ENCODE peak calls at places on chromosomes 12 and 14, in nine cellular contexts. J is AG04450; C is bronchial epithelial cell; T is heart right ventricle; X is CD8-positive, alpha-beta T cell; E is A549; S is choroid plexus epithelial cell; A is GM12878; W is PC-3. Q is an unnamed sample.

GRCh38 chr12:126481688-126482087 is 1416.5 kb downstream of the AACS start:
- DNase-seq in J (no peak), C (no peak), T (no peak), X (no peak), E (no peak), S (no peak), A (no peak), W (no peak), Q (no peak)

GRCh38 chr12:102564026-102564425 is 83.7 kb upstream of the IGF1 start:
- DNase-seq in J (no peak), C (peak), T (no peak), X (no peak), E (no peak), S (no peak), A (no peak), W (peak), Q (no peak)

GRCh38 chr12:29616664-29617409 is 119.4 kb upstream of the OVCH1 start:
- DNase-seq in J (no peak), C (peak), T (no peak), X (no peak), E (no peak), S (peak), A (no peak), W (peak), Q (no peak)

GRCh38 chr14:55974046-55974582 is 144.1 kb upstream of the PELI2 start:
- DNase-seq in J (no peak), C (no peak), T (no peak), X (no peak), E (no peak), S (no peak), A (no peak), W (no peak), Q (no peak)

GRCh38 chr14:74514471-74514932 is 20.9 kb downstream of the ISCA2 start:
- DNase-seq in J (no peak), C (peak), T (no peak), X (no peak), E (no peak), S (peak), A (no peak), W (no peak), Q (peak)

GRCh38 chr12:52121848-52122838 is 42.6 kb downstream of the SMIM41 start:
- DNase-seq in J (peak), C (no peak), T (peak), X (peak), E (peak), S (peak), A (no peak), W (peak), Q (peak)

GRCh38 chr12:89319111-89319510 is 33.2 kb downstream of the DUSP6 start:
- DNase-seq in J (peak), C (peak), T (no peak), X (no peak), E (no peak), S (peak), A (no peak), W (no peak), Q (no peak)

GRCh38 chr14:95901014-95901413 is 24.4 kb downstream of the TUNAR start:
- DNase-seq in J (no peak), C (no peak), T (no peak), X (no peak), E (no peak), S (no peak), A (no peak), W (no peak), Q (no peak)

GRCh38 chr14:101027291-101027690 is 123.8 kb upstream of the RTL1 start:
- DNase-seq in J (no peak), C (no peak), T (no peak), X (no peak), E (no peak), S (no peak), A (no peak), W (no peak), Q (no peak)

GRCh38 chr12:57611116-57611809 is at the start of gene ARHGEF25:
- DNase-seq in J (no peak), C (no peak), T (peak), X (no peak), E (peak), S (peak), A (no peak), W (peak), Q (no peak)

GRCh38 chr14:30564235-30564867 is 5.4 kb downstream of the G2E3 start:
- DNase-seq in J (no peak), C (no peak), T (no peak), X (no peak), E (no peak), S (no peak), A (no peak), W (no peak), Q (no peak)

GRCh38 chr12:66331814-66332213 is 29.5 kb downstream of the HELB start:
- DNase-seq in J (no peak), C (no peak), T (no peak), X (no peak), E (no peak), S (no peak), A (no peak), W (no peak), Q (no peak)

GRCh38 chr14:64801800-64802199 is 77.9 kb downstream of the SPTB start:
- DNase-seq in J (no peak), C (no peak), T (no peak), X (no peak), E (peak), S (peak), A (no peak), W (peak), Q (peak)

GRCh38 chr12:94049718-94050117 is 98.7 kb upstream of the PLXNC1 start:
- DNase-seq in J (no peak), C (no peak), T (no peak), X (no peak), E (no peak), S (no peak), A (no peak), W (no peak), Q (no peak)

GRCh38 chr12:75345531-75345930 is 11.1 kb downstream of the GLIPR1L1 start:
- DNase-seq in J (no peak), C (peak), T (no peak), X (no peak), E (no peak), S (no peak), A (no peak), W (peak), Q (no peak)

GRCh38 chr14:103207038-103207403 is 83.8 kb downstream of the TNFAIP2 start:
- DNase-seq in J (no peak), C (no peak), T (peak), X (no peak), E (no peak), S (no peak), A (no peak), W (no peak), Q (no peak)

GRCh38 chr14:90087433-90087832 is 25.6 kb downstream of the KCNK13 start:
- DNase-seq in J (peak), C (peak), T (peak), X (no peak), E (no peak), S (peak), A (no peak), W (peak), Q (peak)

GRCh38 chr14:91317381-91318313 is 73.1 kb upstream of the GPR68 start:
- DNase-seq in J (no peak), C (peak), T (peak), X (peak), E (no peak), S (no peak), A (no peak), W (peak), Q (peak)

GRCh38 chr12:121776190-121777098 is 17.0 kb downstream of the RHOF start:
- DNase-seq in J (no peak), C (no peak), T (peak), X (peak), E (peak), S (peak), A (no peak), W (peak), Q (peak)

GRCh38 chr12:78085562-78086182 is 255.0 kb downstream of the NAV3 start:
- DNase-seq in J (peak), C (peak), T (no peak), X (no peak), E (no peak), S (peak), A (no peak), W (peak), Q (no peak)

GRCh38 chr12:118307069-118307954 is 65.4 kb downstream of the TAOK3 start:
- DNase-seq in J (peak), C (peak), T (peak), X (no peak), E (no peak), S (peak), A (peak), W (peak), Q (peak)

GRCh38 chr12:120141336-120141735 is 24.8 kb upstream of the RAB35 start:
- DNase-seq in J (no peak), C (no peak), T (no peak), X (no peak), E (no peak), S (no peak), A (no peak), W (no peak), Q (no peak)

GRCh38 chr14:65940056-65940735 is 527.7 kb downstream of the FUT8 start:
- DNase-seq in J (no peak), C (peak), T (no peak), X (no peak), E (peak), S (no peak), A (no peak), W (peak), Q (peak)

GRCh38 chr14:30993071-30993470 is 32.4 kb upstream of the AP4S1 start:
- DNase-seq in J (no peak), C (no peak), T (no peak), X (no peak), E (no peak), S (no peak), A (no peak), W (no peak), Q (no peak)

GRCh38 chr12:47712171-47712570 is 6.3 kb upstream of the RPAP3 start:
- DNase-seq in J (no peak), C (no peak), T (no peak), X (no peak), E (no peak), S (no peak), A (no peak), W (no peak), Q (no peak)

GRCh38 chr12:50066402-50066801 is 9.0 kb downstream of the ASIC1 start:
- DNase-seq in J (peak), C (peak), T (no peak), X (no peak), E (no peak), S (peak), A (no peak), W (no peak), Q (no peak)

GRCh38 chr12:105090361-105090760 is 6.1 kb upstream of the ALDH1L2 start:
- DNase-seq in J (no peak), C (no peak), T (no peak), X (no peak), E (no peak), S (no peak), A (no peak), W (no peak), Q (no peak)

GRCh38 chr12:62103736-62104135 is 156.5 kb upstream of the USP15 start:
- DNase-seq in J (no peak), C (peak), T (no peak), X (no peak), E (no peak), S (no peak), A (no peak), W (no peak), Q (no peak)

GRCh38 chr12:129606239-129606638 is 297.6 kb downstream of the TMEM132D start:
- DNase-seq in J (no peak), C (no peak), T (no peak), X (no peak), E (no peak), S (peak), A (no peak), W (no peak), Q (no peak)
- H3K4me3 ChIP-seq in J (no peak), C (no peak), T (no peak), X (no peak), E (no peak), S (no peak), A (no peak), W (no peak), Q (no peak)

GRCh38 chr12:107929436-107929835 is 154.9 kb downstream of the ASCL4 start:
- DNase-seq in J (no peak), C (peak), T (no peak), X (no peak), E (peak), S (peak), A (no peak), W (peak), Q (peak)
- TF ChIP-seq CTCF in J (peak), C (peak), T (no peak), X (no peak), E (peak), S (peak), A (peak), W (peak), Q (peak)

DNA sequence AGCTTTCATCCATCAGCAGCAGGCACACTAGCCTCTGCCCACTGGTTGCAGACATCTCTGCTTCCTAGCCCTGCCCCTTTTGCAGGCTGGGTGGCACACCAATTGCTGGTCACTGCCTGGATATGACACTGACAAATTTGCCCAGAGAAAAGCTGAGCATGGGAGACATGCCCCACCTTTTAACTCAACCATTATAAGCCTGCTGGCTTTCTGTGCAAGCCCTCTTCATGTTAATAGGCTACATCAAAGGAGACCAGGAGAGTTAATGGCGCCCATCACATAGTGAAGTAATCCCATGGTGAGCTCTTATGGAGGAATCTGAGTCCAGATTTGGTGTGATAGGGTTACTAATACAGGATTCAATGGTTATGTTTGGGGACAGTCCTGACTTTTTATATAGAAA is 139.2 kb downstream of the KICS2 start:
- DNase-seq in J (no peak), C (no peak), T (no peak), X (no peak), E (no peak), S (no peak), A (no peak), W (no peak), Q (no peak)
- H3K4me3 ChIP-seq in J (no peak), C (no peak), T (no peak), X (no peak), E (no peak), S (no peak), A (no peak), W (no peak), Q (no peak)

DNA sequence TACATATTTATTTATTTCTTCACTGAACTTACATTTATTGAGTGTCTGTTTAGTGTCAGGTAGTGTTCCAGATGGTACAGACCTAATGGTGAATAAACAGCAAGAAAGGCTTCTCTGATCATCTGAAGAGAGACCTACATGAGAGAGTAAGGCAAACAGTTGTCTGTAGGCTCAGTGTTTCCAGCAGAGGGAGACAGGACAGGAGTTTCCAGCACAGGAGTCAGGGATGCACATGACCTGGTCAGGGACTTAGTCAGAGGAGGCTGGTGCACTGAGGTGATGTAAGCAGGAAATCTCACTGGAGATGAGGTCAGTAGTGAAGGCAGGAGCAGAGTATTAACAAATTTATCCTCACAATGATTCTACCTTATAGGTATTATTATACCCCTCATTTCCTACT is 233.2 kb downstream of the MDGA2 start:
- DNase-seq in J (no peak), C (peak), T (peak), X (no peak), E (no peak), S (peak), A (no peak), W (peak), Q (no peak)
- TF ChIP-seq CTCF in J (no peak), C (peak), T (peak), X (no peak), E (no peak), S (peak), A (no peak), W (peak), Q (no peak)

DNA sequence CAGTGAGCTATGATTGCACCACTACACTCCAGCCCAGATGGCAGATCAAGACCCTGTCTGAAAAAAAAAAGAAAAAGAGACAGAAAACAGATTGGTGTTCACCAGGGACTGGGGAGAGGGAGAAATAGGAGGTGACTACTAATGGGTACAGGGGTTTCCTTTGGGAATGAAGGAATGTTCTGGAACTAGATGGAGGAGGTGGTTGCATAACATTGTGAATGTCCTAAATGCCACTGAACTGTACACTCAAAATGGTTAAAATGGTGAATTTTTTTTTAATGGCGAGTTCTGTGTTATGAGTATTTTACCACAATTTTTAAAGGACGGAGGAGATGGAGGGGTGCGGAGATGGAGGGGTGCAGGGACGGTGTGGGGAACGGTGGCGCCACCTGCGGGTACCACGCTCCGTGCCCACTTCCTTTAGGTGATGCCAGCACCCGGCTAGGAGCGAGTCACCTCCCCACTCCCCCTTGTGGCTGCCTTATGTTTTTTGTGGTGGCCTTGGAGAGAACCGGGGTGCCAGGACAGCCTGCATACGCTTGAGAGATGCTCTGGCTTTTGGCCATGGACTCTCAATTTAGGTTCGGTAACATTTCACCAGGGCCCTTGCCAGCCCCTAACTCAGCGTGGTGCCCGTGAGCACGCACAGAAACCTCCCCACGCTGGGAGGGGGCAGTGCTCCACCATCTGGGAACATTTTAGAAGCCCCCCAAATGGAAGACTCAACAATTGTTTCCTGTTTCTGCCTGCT is 16.1 kb downstream of the UBC start:
- DNase-seq in J (no peak), C (peak), T (peak), X (peak), E (peak), S (no peak), A (no peak), W (peak), Q (peak)
- H3K4me3 ChIP-seq in J (no peak), C (no peak), T (no peak), X (no peak), E (no peak), S (no peak), A (no peak), W (no peak), Q (no peak)

GRCh38 chr14:58776516-58776915 is 138.8 kb downstream of the DACT1 start:
- DNase-seq in J (no peak), C (no peak), T (no peak), X (no peak), E (no peak), S (peak), A (no peak), W (no peak), Q (no peak)

GRCh38 chr14:58784946-58785345 is 147.2 kb downstream of the DACT1 start:
- DNase-seq in J (no peak), C (no peak), T (no peak), X (no peak), E (no peak), S (no peak), A (no peak), W (no peak), Q (no peak)

GRCh38 chr14:58777541-58777979 is 139.8 kb downstream of the DACT1 start:
- DNase-seq in J (no peak), C (no peak), T (no peak), X (no peak), E (no peak), S (peak), A (no peak), W (no peak), Q (peak)

GRCh38 chr14:58783801-58784511 is 146.2 kb downstream of the DACT1 start:
- DNase-seq in J (no peak), C (no peak), T (no peak), X (no peak), E (no peak), S (peak), A (no peak), W (no peak), Q (no peak)

DNA sequence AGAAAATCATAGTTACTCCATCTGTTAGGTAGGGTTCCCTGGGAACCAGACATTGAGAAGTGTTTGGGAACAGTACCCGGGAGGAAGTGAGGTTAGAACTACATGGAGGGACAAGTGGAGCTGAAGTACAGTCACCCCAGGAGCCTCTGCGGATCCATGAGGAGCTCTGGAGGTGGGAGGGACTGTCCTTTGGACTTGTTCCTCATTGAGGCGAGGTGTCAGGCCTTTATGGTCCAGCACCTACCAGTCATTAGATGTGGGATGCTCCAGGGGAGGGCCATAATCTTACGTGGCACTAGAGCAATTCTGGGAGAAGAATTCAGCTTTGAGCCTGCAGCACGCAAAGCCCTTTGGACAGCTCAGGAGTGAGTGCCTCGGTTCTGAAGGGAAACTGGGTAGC is 142.8 kb downstream of the DACT1 start:
- DNase-seq in J (no peak), C (no peak), T (no peak), X (no peak), E (no peak), S (no peak), A (no peak), W (no peak), Q (no peak)
- TF ChIP-seq CTCF in J (no peak), C (no peak), T (no peak), X (no peak), E (no peak), S (no peak), A (no peak), W (no peak), Q (no peak)

DNA sequence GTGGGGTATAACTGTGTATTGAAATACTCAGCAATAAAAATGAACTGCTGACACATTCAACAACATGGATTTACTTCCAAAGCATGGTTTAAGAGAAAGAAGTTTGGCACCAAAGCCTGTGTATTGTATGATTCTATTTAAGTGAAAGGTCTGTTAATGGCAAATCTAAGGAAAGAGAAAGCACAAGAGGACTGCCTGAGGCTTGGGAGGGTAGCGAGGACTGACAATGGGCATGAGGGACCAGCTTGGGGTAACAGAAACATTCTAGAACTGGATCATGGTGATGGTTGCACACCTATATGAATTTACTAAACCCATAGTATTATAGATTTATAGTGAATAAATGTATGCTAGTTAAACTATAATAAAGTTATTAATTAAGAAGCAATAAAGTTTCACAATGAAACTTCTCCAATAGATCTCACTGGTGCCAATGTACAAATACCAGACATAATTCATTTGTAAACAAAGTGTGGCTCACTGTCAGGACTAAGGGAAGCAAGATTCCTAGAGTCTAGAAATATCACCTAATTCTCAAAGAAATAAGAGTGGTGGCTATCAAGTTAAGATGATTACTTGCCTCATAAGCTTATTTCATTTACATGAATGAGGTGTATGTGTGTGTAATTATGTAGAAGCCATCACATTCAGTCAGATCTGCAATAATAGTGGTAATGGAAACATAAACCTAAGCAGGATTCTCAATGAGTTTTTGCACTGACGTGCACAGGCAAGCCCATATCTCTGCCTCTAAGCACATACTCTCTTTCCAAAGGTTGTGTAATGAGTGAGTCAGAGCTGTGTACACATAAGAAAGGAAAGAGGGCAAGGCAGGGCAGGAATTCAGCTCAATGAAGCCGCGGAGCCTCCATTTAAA is 353.4 kb downstream of the KCNH5 start:
- DNase-seq in J (peak), C (peak), T (no peak), X (no peak), E (peak), S (peak), A (no peak), W (peak), Q (no peak)
- H3K4me3 ChIP-seq in J (no peak), C (no peak), T (no peak), X (no peak), E (peak), S (no peak), A (no peak), W (peak), Q (no peak)